ENCODE peak calls at places on chromosomes 4 and X, in six cellular contexts. Q is tibial artery, G is BE2C, C is ovary, B is right lobe of liver, R is A549. V is an unnamed sample. For H3K4me1, the result is how much of the 10 kb centered on the place peaks cover.

GRCh38 chrX:47643926-47644325 is 6.4 kb downstream of the ELK1 start:
- DNase-seq in Q (no peak), G (no peak), C (no peak), B (no peak), R (peak), V (no peak)

GRCh38 chrX:53281321-53281822 is at the start of gene IQSEC2:
- DNase-seq in Q (peak), G (peak), C (peak), B (peak), R (peak), V (no peak)

GRCh38 chr4:4672397-4672796 is 130.5 kb upstream of the STX18 start:
- DNase-seq in Q (no peak), G (no peak), C (no peak), B (no peak), R (no peak), V (no peak)

GRCh38 chr4:10279261-10279660 is 162.7 kb upstream of the WDR1 start:
- DNase-seq in Q (no peak), G (no peak), C (no peak), B (no peak), R (no peak), V (no peak)

GRCh38 chrX:73913580-73913979 is 350.6 kb downstream of the CHIC1 start:
- DNase-seq in Q (no peak), G (no peak), C (no peak), B (peak), R (no peak), V (no peak)

GRCh38 chr4:17055788-17056187 is 157.3 kb upstream of the LDB2 start:
- DNase-seq in Q (no peak), G (no peak), C (no peak), B (no peak), R (no peak), V (no peak)

GRCh38 chr4:95059630-95060029 is 301.9 kb downstream of the BMPR1B start:
- DNase-seq in Q (no peak), G (no peak), C (no peak), B (no peak), R (no peak), V (no peak)

GRCh38 chrX:119759333-119759766 is 962 bp downstream of the SOWAHD start:
- DNase-seq in Q (no peak), G (no peak), C (no peak), B (no peak), R (no peak), V (no peak)

GRCh38 chrX:19981987-19982386 is 8.9 kb downstream of the BCLAF3 start:
- DNase-seq in Q (no peak), G (no peak), C (no peak), B (no peak), R (no peak), V (no peak)

GRCh38 chrX:141839856-141840255 is 1.7 kb downstream of the MAGEC3 start:
- DNase-seq in Q (no peak), G (no peak), C (no peak), B (no peak), R (no peak), V (no peak)

GRCh38 chr4:48268956-48269860 is at the start of gene TEC:
- DNase-seq in Q (peak), G (no peak), C (peak), B (peak), R (peak), V (no peak)

GRCh38 chrX:71619193-71619592 is 882 bp upstream of the CXCR3 start:
- DNase-seq in Q (no peak), G (no peak), C (no peak), B (no peak), R (no peak), V (no peak)

GRCh38 chr4:187839765-187840164 is 155.8 kb upstream of the ZFP42 start:
- DNase-seq in Q (no peak), G (no peak), C (no peak), B (no peak), R (no peak), V (no peak)

GRCh38 chr4:121053601-121054143 is 18.7 kb downstream of the NDNF start:
- DNase-seq in Q (no peak), G (no peak), C (no peak), B (no peak), R (no peak), V (no peak)

GRCh38 chrX:53261573-53261972 is 19.8 kb downstream of the IQSEC2 start:
- DNase-seq in Q (no peak), G (no peak), C (no peak), B (no peak), R (no peak), V (no peak)

GRCh38 chrX:136423724-136424123 is 64.0 kb upstream of the BRS3 start:
- DNase-seq in Q (no peak), G (no peak), C (no peak), B (no peak), R (no peak), V (no peak)

GRCh38 chrX:17596546-17597205 is 140.6 kb upstream of the SCML1 start:
- DNase-seq in Q (no peak), G (no peak), C (no peak), B (no peak), R (no peak), V (no peak)

GRCh38 chr4:76984788-76985211 is 35.2 kb downstream of the SEPTIN11 start:
- DNase-seq in Q (peak), G (no peak), C (peak), B (peak), R (no peak), V (peak)

GRCh38 chr4:175850240-175850639 is 38.2 kb upstream of the GPM6A start:
- DNase-seq in Q (no peak), G (no peak), C (no peak), B (no peak), R (no peak), V (no peak)

GRCh38 chr4:167100120-167100519 is 134.2 kb downstream of the SPOCK3 start:
- DNase-seq in Q (no peak), G (no peak), C (no peak), B (no peak), R (peak), V (no peak)

GRCh38 chr4:788636-789297 is 37.2 kb downstream of the CPLX1 start:
- DNase-seq in Q (no peak), G (peak), C (no peak), B (peak), R (no peak), V (no peak)

GRCh38 chr4:788006-788635 is 37.8 kb downstream of the CPLX1 start:
- DNase-seq in Q (no peak), G (no peak), C (no peak), B (no peak), R (no peak), V (no peak)

GRCh38 chr4:786074-786741 is 39.7 kb downstream of the CPLX1 start:
- DNase-seq in Q (no peak), G (no peak), C (no peak), B (no peak), R (no peak), V (no peak)

GRCh38 chr4:786861-787300 is 39.0 kb downstream of the CPLX1 start:
- DNase-seq in Q (no peak), G (no peak), C (no peak), B (peak), R (no peak), V (no peak)

DNA sequence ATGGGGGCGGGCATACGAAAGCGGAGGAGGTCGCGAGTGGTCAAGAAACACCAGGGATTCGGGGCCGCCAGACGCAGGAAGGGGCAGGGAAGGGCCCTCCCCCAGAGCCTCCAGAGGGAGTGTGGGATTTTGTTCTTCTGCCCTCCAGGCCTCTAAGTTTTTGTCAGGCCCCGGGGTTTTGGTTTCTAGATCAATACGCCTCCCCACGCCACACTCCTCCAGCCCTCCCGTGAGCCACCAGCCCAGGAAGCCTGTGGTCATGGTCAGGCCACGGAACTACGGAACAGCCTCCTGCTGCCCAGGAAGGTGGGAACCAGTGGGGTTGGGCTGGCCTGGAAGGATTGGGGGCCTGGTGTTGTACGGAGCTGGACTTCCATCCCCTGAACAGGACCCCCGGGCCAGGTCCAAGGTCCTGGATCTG is 38.4 kb downstream of the CPLX1 start:
- DNase-seq in Q (no peak), G (no peak), C (no peak), B (no peak), R (no peak), V (no peak)
- H3K4me1 ChIP-seq in Q (under half), G (under half), C (under half), B (under half), R (under half), V (under half)

DNA sequence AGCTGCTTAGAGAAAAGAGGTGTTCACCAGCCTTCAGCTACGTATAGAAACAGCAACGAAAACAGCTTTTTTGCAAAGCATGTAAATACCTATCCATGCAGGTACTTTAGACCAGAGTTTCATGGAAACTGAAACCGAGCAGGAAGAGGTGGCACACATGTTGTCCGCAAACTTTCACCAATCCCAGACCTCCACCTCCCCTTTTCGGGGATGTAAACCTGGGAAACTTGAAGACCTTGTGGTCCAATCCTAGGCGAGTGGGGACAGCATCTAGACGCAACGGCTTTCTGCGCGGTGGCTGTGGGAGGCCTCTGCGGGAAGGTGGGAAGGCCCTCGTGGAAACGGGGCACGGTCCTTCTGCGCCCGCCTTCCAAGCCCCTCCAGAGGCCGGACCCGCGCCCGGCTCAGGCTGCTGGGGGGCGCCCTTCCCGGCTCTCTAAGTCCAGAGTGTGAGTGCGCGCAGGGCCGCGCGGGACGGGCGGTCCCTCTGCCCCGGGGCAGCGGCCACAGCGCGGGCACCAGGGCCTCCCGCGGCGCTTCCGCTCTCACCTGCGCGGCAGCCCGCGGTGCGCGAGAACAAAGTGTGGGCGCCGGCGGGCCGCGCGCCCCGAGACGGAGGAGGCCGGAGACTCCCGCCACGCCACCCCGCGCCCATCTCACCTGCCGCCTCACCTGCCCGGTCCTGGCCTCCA is 831 bp upstream of the SHROOM2 start:
- DNase-seq in Q (no peak), G (no peak), C (no peak), B (peak), R (no peak), V (no peak)
- TF ChIP-seq CTCF in Q (no peak), G (no peak), C (no peak), B (no peak), R (no peak), V (no peak)

GRCh38 chrX:154797006-154797405 is 8.3 kb downstream of the MPP1 start:
- DNase-seq in Q (no peak), G (no peak), C (no peak), B (no peak), R (no peak), V (no peak)
- H3K4me1 ChIP-seq in Q (under half), G (under half), C (under half), B (under half), R (half or more), V (under half)

GRCh38 chr4:24473309-24473721 is 111.0 kb downstream of the DHX15 start:
- DNase-seq in Q (no peak), G (no peak), C (peak), B (no peak), R (peak), V (no peak)
- TF ChIP-seq CTCF in Q (no peak), G (no peak), C (no peak), B (no peak), R (no peak), V (no peak)

GRCh38 chr4:109749388-109750082 is 19.7 kb upstream of the PLA2G12A start:
- DNase-seq in Q (no peak), G (no peak), C (no peak), B (no peak), R (no peak), V (no peak)
- H3K4me1 ChIP-seq in Q (under half), G (under half), C (under half), B (under half), R (under half), V (under half)

GRCh38 chrX:68832516-68833447 is 4.0 kb downstream of the EFNB1 start:
- DNase-seq in Q (no peak), G (no peak), C (no peak), B (no peak), R (no peak), V (peak)
- TF ChIP-seq CTCF in Q (no peak), G (no peak), C (no peak), B (no peak), R (no peak), V (no peak)

GRCh38 chr4:38665846-38666490 is 2.0 kb downstream of the KLF3 start:
- DNase-seq in Q (no peak), G (no peak), C (no peak), B (no peak), R (no peak), V (no peak)

GRCh38 chr4:38670061-38670894 is 6.3 kb downstream of the KLF3 start:
- DNase-seq in Q (no peak), G (no peak), C (no peak), B (peak), R (no peak), V (no peak)

GRCh38 chr4:38667005-38667771 is 3.2 kb downstream of the KLF3 start:
- DNase-seq in Q (peak), G (peak), C (peak), B (peak), R (peak), V (no peak)

GRCh38 chr4:38669233-38669632 is 5.2 kb downstream of the KLF3 start:
- DNase-seq in Q (no peak), G (no peak), C (no peak), B (no peak), R (no peak), V (no peak)

DNA sequence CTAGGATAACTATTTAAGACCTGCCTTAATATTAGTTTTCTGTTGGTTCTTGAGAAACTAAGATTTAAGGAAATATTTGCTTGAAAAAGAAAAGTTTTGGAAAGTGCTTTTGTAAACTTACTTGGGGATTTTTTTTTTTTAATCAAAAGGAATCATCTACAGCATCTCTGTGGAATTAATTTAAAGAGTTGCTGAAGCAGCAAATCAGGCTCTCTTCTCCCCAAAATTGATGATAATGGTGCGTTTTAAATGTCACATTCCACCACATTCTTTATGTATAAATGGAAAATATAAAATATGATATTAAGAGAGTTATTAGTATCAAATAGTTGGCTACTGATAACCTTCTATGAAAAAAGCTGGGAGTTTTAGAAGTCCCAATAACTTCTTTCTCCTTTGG is 4.2 kb downstream of the KLF3 start:
- DNase-seq in Q (no peak), G (no peak), C (no peak), B (no peak), R (no peak), V (no peak)
- H3K4me1 ChIP-seq in Q (half or more), G (under half), C (under half), B (under half), R (half or more), V (half or more)

V was measured in vagina.